ENCODE peak calls at places on chromosomes 5 and 9, in seven cellular contexts. One of them, this sample, is unnamed.

GRCh38 chr9:24118170-24118569 is 292.1 kb upstream of the ELAVL2 start:
- DNase-seq in H9: peak; percentile 32
- DNase-seq in neuronal stem cell: no peak
- DNase-seq in IMR-90: no peak
- DNase-seq in H1: no peak
- DNase-seq in trophoblast cell: peak; percentile 4
- DNase-seq in mesenchymal stem cell: no peak
- DNase-seq in this sample: peak; percentile 41

GRCh38 chr5:35129276-35129675 is 81.5 kb upstream of the AGXT2 start:
- DNase-seq in H9: no peak
- DNase-seq in neuronal stem cell: no peak
- DNase-seq in IMR-90: peak; percentile 96
- DNase-seq in H1: no peak
- DNase-seq in trophoblast cell: no peak
- DNase-seq in mesenchymal stem cell: peak; percentile 68
- DNase-seq in this sample: no peak

GRCh38 chr9:17810728-17811634 is 232.1 kb downstream of the SH3GL2 start:
- DNase-seq in H9: no peak
- DNase-seq in neuronal stem cell: peak; percentile 67
- DNase-seq in IMR-90: peak; percentile 66
- DNase-seq in H1: no peak
- DNase-seq in trophoblast cell: peak; percentile 37
- DNase-seq in mesenchymal stem cell: peak; percentile 48
- DNase-seq in this sample: peak; percentile 50

GRCh38 chr9:125659201-125659840 is 47.7 kb downstream of the MAPKAP1 start:
- DNase-seq in H9: no peak
- DNase-seq in neuronal stem cell: no peak
- DNase-seq in IMR-90: peak; percentile 38
- DNase-seq in H1: no peak
- DNase-seq in trophoblast cell: no peak
- DNase-seq in mesenchymal stem cell: no peak
- DNase-seq in this sample: no peak

GRCh38 chr5:59065551-59065950 is 482.7 kb downstream of the RAB3C start:
- DNase-seq in H9: no peak
- DNase-seq in neuronal stem cell: no peak
- DNase-seq in IMR-90: peak; percentile 71
- DNase-seq in H1: no peak
- DNase-seq in trophoblast cell: no peak
- DNase-seq in mesenchymal stem cell: no peak
- DNase-seq in this sample: no peak

GRCh38 chr5:74040065-74040551 is 414.1 kb downstream of the ARHGEF28 start:
- DNase-seq in H9: no peak
- DNase-seq in neuronal stem cell: no peak
- DNase-seq in IMR-90: peak; percentile 90
- DNase-seq in H1: no peak
- DNase-seq in trophoblast cell: peak; percentile 97
- DNase-seq in mesenchymal stem cell: peak; percentile 67
- DNase-seq in this sample: no peak

GRCh38 chr5:80697100-80697499 is 42.3 kb upstream of the DHFR start:
- DNase-seq in H9: no peak
- DNase-seq in neuronal stem cell: no peak
- DNase-seq in IMR-90: no peak
- DNase-seq in H1: no peak
- DNase-seq in trophoblast cell: no peak
- DNase-seq in mesenchymal stem cell: no peak
- DNase-seq in this sample: no peak

GRCh38 chr5:6236858-6237481 is 141.4 kb downstream of the MED10 start:
- DNase-seq in H9: no peak
- DNase-seq in neuronal stem cell: no peak
- DNase-seq in IMR-90: no peak
- DNase-seq in H1: peak; percentile 10
- DNase-seq in trophoblast cell: no peak
- DNase-seq in mesenchymal stem cell: no peak
- DNase-seq in this sample: no peak

GRCh38 chr5:135139397-135140134 is 105.5 kb upstream of the PITX1 start:
- DNase-seq in H9: no peak
- DNase-seq in neuronal stem cell: no peak
- DNase-seq in IMR-90: peak; percentile 96
- DNase-seq in H1: no peak
- DNase-seq in trophoblast cell: peak; percentile 68
- DNase-seq in mesenchymal stem cell: peak; percentile 98
- DNase-seq in this sample: no peak

GRCh38 chr9:347667-348292 is 133.1 kb downstream of the DOCK8 start:
- DNase-seq in H9: no peak
- DNase-seq in neuronal stem cell: peak; percentile 5
- DNase-seq in IMR-90: peak; percentile 41
- DNase-seq in H1: no peak
- DNase-seq in trophoblast cell: peak; percentile 3
- DNase-seq in mesenchymal stem cell: peak; percentile 3
- DNase-seq in this sample: peak; percentile 43

GRCh38 chr9:121743441-121744001 is 92.1 kb downstream of the DAB2IP start:
- DNase-seq in H9: peak; percentile 80
- DNase-seq in neuronal stem cell: peak; percentile 81
- DNase-seq in IMR-90: peak; percentile 89
- DNase-seq in H1: peak; percentile 69
- DNase-seq in trophoblast cell: peak; percentile 78
- DNase-seq in mesenchymal stem cell: peak; percentile 93
- DNase-seq in this sample: peak; percentile 87
- H3K27ac ChIP-seq in H9: no peak overlapping the region
- H3K27ac ChIP-seq in neuronal stem cell: peak overlapping the region; percentile 45
- H3K27ac ChIP-seq in IMR-90: peak overlapping the region; percentile 71
- H3K27ac ChIP-seq in H1: no peak overlapping the region
- H3K27ac ChIP-seq in trophoblast cell: peak overlapping the region; percentile 51
- H3K27ac ChIP-seq in mesenchymal stem cell: peak overlapping the region; percentile 53
- H3K27ac ChIP-seq in this sample: peak overlapping the region; percentile 80

DNA sequence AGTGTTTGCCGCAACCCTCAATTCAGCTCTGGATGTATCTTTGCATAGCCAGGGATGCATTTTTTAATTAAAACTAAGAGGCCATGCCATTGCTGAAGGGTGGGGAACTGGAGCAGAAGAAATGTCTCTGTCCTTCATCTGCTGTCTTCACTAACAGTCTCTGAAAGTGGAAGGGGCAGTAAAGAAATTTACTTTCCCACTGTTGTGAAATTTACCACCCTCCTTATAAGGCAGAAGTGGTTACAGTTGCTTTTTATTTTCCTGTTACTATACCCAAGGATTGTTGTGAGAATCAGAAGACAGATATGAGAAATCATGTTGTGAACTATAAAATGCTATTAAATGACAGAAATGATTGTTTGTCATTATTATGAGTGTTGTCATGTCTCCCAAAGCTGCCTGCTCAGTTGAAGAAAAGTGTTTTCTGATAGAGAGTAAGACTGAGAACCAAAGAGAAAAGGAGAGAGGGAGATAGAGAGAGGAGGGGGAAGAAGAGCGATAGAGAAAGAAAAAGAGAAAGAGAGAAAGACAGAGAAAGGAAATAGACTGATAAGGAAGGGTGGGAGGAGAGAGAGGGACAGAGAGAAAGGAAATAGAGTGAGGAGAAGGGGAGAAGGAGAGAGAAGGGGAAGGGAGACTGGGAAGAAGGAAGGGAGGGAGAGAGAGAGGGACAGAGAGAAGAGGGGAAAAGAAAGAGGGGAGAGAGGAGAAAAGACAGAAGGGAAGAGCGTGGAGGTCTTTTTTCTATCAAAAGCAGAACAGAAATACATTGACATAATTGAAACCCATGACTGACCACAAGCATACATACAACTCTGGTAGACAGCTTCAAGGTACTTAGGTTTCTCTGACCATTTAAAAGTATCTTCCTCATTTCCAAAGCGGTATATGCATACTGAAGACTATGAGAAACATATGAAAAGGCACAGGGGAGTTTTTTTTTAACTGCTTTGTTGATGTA is 22.5 kb downstream of the SEC61B start:
- DNase-seq in H9: no peak
- DNase-seq in neuronal stem cell: no peak
- DNase-seq in IMR-90: no peak
- DNase-seq in H1: no peak
- DNase-seq in trophoblast cell: no peak
- DNase-seq in mesenchymal stem cell: no peak
- DNase-seq in this sample: no peak
- H2BK120ac ChIP-seq in H9: no peak overlapping the region
- H2BK120ac ChIP-seq in neuronal stem cell: no peak overlapping the region
- H2BK120ac ChIP-seq in IMR-90: no peak overlapping the region
- H2BK120ac ChIP-seq in H1: no peak overlapping the region
- H2BK120ac ChIP-seq in trophoblast cell: no peak overlapping the region
- H2BK120ac ChIP-seq in mesenchymal stem cell: no peak overlapping the region
- H2BK120ac ChIP-seq in this sample: no peak overlapping the region

GRCh38 chr5:147686421-147686820 is 96.1 kb downstream of the JAKMIP2 start:
- DNase-seq in H9: no peak
- DNase-seq in neuronal stem cell: no peak
- DNase-seq in IMR-90: no peak
- DNase-seq in H1: no peak
- DNase-seq in trophoblast cell: no peak
- DNase-seq in mesenchymal stem cell: no peak
- DNase-seq in this sample: no peak

GRCh38 chr5:147688965-147689364 is 93.6 kb downstream of the JAKMIP2 start:
- DNase-seq in H9: no peak
- DNase-seq in neuronal stem cell: no peak
- DNase-seq in IMR-90: no peak
- DNase-seq in H1: no peak
- DNase-seq in trophoblast cell: no peak
- DNase-seq in mesenchymal stem cell: no peak
- DNase-seq in this sample: no peak

GRCh38 chr5:147690595-147690994 is 91.9 kb downstream of the JAKMIP2 start:
- DNase-seq in H9: peak; percentile 60
- DNase-seq in neuronal stem cell: no peak
- DNase-seq in IMR-90: peak; percentile 1
- DNase-seq in H1: no peak
- DNase-seq in trophoblast cell: peak; percentile 56
- DNase-seq in mesenchymal stem cell: no peak
- DNase-seq in this sample: peak; percentile 79

GRCh38 chr5:147691134-147691533 is 91.4 kb downstream of the JAKMIP2 start:
- DNase-seq in H9: no peak
- DNase-seq in neuronal stem cell: no peak
- DNase-seq in IMR-90: no peak
- DNase-seq in H1: no peak
- DNase-seq in trophoblast cell: no peak
- DNase-seq in mesenchymal stem cell: peak; percentile 7
- DNase-seq in this sample: no peak

GRCh38 chr5:147689436-147689835 is 93.1 kb downstream of the JAKMIP2 start:
- DNase-seq in H9: no peak
- DNase-seq in neuronal stem cell: no peak
- DNase-seq in IMR-90: no peak
- DNase-seq in H1: no peak
- DNase-seq in trophoblast cell: no peak
- DNase-seq in mesenchymal stem cell: no peak
- DNase-seq in this sample: no peak
- H3K27ac ChIP-seq in H9: no peak overlapping the region
- H3K27ac ChIP-seq in neuronal stem cell: no peak overlapping the region
- H3K27ac ChIP-seq in IMR-90: no peak overlapping the region
- H3K27ac ChIP-seq in H1: no peak overlapping the region
- H3K27ac ChIP-seq in trophoblast cell: no peak overlapping the region
- H3K27ac ChIP-seq in mesenchymal stem cell: no peak overlapping the region
- H3K27ac ChIP-seq in this sample: no peak overlapping the region

DNA sequence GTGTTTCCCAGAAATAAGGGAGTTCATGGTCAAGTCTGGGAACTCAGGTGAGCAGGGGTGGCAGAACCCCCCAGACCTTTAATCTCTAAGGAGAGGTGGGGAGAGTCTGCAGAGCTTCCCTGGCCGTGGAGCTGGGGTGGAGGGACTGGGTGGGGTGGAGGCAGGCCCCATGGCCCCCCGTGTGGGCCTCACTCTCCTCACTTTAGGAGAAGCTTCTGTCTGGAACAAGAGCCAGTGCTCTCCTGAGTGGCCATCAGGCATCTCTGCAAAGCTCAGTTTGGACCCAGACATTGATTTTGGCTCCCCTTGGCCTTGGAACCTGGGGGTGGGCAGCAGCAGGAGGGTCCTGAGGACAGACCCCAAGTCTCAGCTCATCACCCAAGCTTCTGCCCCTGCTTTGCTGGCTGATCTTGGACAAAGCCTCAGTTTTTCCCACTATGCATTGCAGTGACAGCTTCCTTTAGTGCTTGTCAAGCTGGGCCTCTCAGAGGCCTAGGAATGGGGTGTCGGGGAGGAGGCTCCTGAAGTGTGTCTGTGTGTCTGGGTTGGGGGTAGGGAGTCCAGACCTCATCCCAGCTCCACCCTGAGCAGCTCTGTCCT is 3.5 kb upstream of the GBGT1 start:
- DNase-seq in H9: no peak
- DNase-seq in neuronal stem cell: no peak
- DNase-seq in IMR-90: no peak
- DNase-seq in H1: no peak
- DNase-seq in trophoblast cell: no peak
- DNase-seq in mesenchymal stem cell: no peak
- DNase-seq in this sample: no peak
- H2BK120ac ChIP-seq in H9: no peak overlapping the region
- H2BK120ac ChIP-seq in neuronal stem cell: no peak overlapping the region
- H2BK120ac ChIP-seq in IMR-90: no peak overlapping the region
- H2BK120ac ChIP-seq in H1: no peak overlapping the region
- H2BK120ac ChIP-seq in trophoblast cell: no peak overlapping the region
- H2BK120ac ChIP-seq in mesenchymal stem cell: peak overlapping the region; percentile 52
- H2BK120ac ChIP-seq in this sample: no peak overlapping the region

GRCh38 chr9:92147854-92148184 is 32.6 kb upstream of the SPTLC1 start:
- DNase-seq in H9: no peak
- DNase-seq in neuronal stem cell: no peak
- DNase-seq in IMR-90: no peak
- DNase-seq in H1: no peak
- DNase-seq in trophoblast cell: no peak
- DNase-seq in mesenchymal stem cell: peak; percentile 51
- DNase-seq in this sample: no peak
- H3K27ac ChIP-seq in H9: no peak overlapping the region
- H3K27ac ChIP-seq in neuronal stem cell: no peak overlapping the region
- H3K27ac ChIP-seq in IMR-90: peak overlapping the region; percentile 99
- H3K27ac ChIP-seq in H1: no peak overlapping the region
- H3K27ac ChIP-seq in trophoblast cell: peak overlapping the region; percentile 98
- H3K27ac ChIP-seq in mesenchymal stem cell: peak overlapping the region; percentile 95
- H3K27ac ChIP-seq in this sample: peak overlapping the region; percentile 34

GRCh38 chr9:129714393-129715051 is 38.3 kb downstream of the PTGES start:
- DNase-seq in H9: no peak
- DNase-seq in neuronal stem cell: no peak
- DNase-seq in IMR-90: no peak
- DNase-seq in H1: no peak
- DNase-seq in trophoblast cell: no peak
- DNase-seq in mesenchymal stem cell: no peak
- DNase-seq in this sample: no peak
- H2BK120ac ChIP-seq in H9: no peak overlapping the region
- H2BK120ac ChIP-seq in neuronal stem cell: no peak overlapping the region
- H2BK120ac ChIP-seq in IMR-90: peak overlapping the region; percentile 77
- H2BK120ac ChIP-seq in H1: no peak overlapping the region
- H2BK120ac ChIP-seq in trophoblast cell: no peak overlapping the region
- H2BK120ac ChIP-seq in mesenchymal stem cell: peak overlapping the region; percentile 23
- H2BK120ac ChIP-seq in this sample: no peak overlapping the region

GRCh38 chr5:9543266-9543925 is 2.5 kb downstream of the SEMA5A start:
- DNase-seq in H9: no peak
- DNase-seq in neuronal stem cell: no peak
- DNase-seq in IMR-90: peak; percentile 36
- DNase-seq in H1: no peak
- DNase-seq in trophoblast cell: no peak
- DNase-seq in mesenchymal stem cell: peak; percentile 22
- DNase-seq in this sample: no peak
- H3K27ac ChIP-seq in H9: no peak overlapping the region
- H3K27ac ChIP-seq in neuronal stem cell: no peak overlapping the region
- H3K27ac ChIP-seq in IMR-90: peak overlapping the region; percentile 49
- H3K27ac ChIP-seq in H1: no peak overlapping the region
- H3K27ac ChIP-seq in trophoblast cell: no peak overlapping the region
- H3K27ac ChIP-seq in mesenchymal stem cell: peak overlapping the region; percentile 78
- H3K27ac ChIP-seq in this sample: no peak overlapping the region